ENCODE peak calls at places on chromosomes 1 and 21, in nine cellular contexts. One of them, this sample, is unnamed.

GRCh38 chr21:38688068-38688467 is 117.7 kb upstream of the ETS2 start:
- DNase-seq in GM13976: no peak
- DNase-seq in breast epithelium: no peak
- DNase-seq in tibial artery: no peak
- DNase-seq in AG10803: no peak
- DNase-seq in GM20000: no peak
- DNase-seq in thoracic aorta: no peak
- DNase-seq in stomach: no peak
- DNase-seq in transverse colon: no peak
- DNase-seq in this sample: no peak

GRCh38 chr1:31954607-31955283 is 16.6 kb upstream of the PTP4A2 start:
- DNase-seq in GM13976: no peak
- DNase-seq in stomach: peak
- DNase-seq in transverse colon: peak
- DNase-seq in tibial artery: peak
- DNase-seq in AG10803: peak
- DNase-seq in breast epithelium: peak
- DNase-seq in thoracic aorta: peak
- DNase-seq in GM20000: no peak
- DNase-seq in this sample: peak

GRCh38 chr1:89724369-89725015 is 91.6 kb downstream of the LRRC8C start:
- DNase-seq in GM20000: peak
- DNase-seq in breast epithelium: no peak
- DNase-seq in GM13976: peak
- DNase-seq in thoracic aorta: no peak
- DNase-seq in tibial artery: no peak
- DNase-seq in stomach: no peak
- DNase-seq in transverse colon: peak
- DNase-seq in AG10803: no peak
- DNase-seq in this sample: no peak

GRCh38 chr1:220767312-220768126 is 19.2 kb upstream of the MTARC1 start:
- DNase-seq in GM20000: no peak
- DNase-seq in tibial artery: no peak
- DNase-seq in stomach: no peak
- DNase-seq in transverse colon: no peak
- DNase-seq in AG10803: no peak
- DNase-seq in GM13976: no peak
- DNase-seq in thoracic aorta: no peak
- DNase-seq in breast epithelium: no peak
- DNase-seq in this sample: no peak

GRCh38 chr1:234862944-234863515 is 253.1 kb upstream of the IRF2BP2 start:
- DNase-seq in breast epithelium: peak
- DNase-seq in GM13976: no peak
- DNase-seq in GM20000: no peak
- DNase-seq in stomach: peak
- DNase-seq in tibial artery: peak
- DNase-seq in AG10803: peak
- DNase-seq in transverse colon: peak
- DNase-seq in thoracic aorta: peak
- DNase-seq in this sample: peak

GRCh38 chr1:2582401-2582800 is 4.2 kb upstream of the PRXL2B start:
- DNase-seq in GM20000: no peak
- DNase-seq in GM13976: no peak
- DNase-seq in thoracic aorta: no peak
- DNase-seq in stomach: no peak
- DNase-seq in tibial artery: no peak
- DNase-seq in breast epithelium: no peak
- DNase-seq in transverse colon: no peak
- DNase-seq in AG10803: no peak
- DNase-seq in this sample: no peak

GRCh38 chr1:38578444-38578951 is 281.1 kb downstream of the RRAGC start:
- DNase-seq in thoracic aorta: no peak
- DNase-seq in breast epithelium: no peak
- DNase-seq in stomach: no peak
- DNase-seq in AG10803: no peak
- DNase-seq in transverse colon: no peak
- DNase-seq in GM13976: no peak
- DNase-seq in GM20000: no peak
- DNase-seq in tibial artery: no peak
- DNase-seq in this sample: no peak

GRCh38 chr1:28835237-28835650 is 23.3 kb downstream of the OPRD1 start:
- DNase-seq in transverse colon: no peak
- DNase-seq in stomach: no peak
- DNase-seq in GM13976: no peak
- DNase-seq in AG10803: no peak
- DNase-seq in breast epithelium: no peak
- DNase-seq in tibial artery: no peak
- DNase-seq in GM20000: no peak
- DNase-seq in thoracic aorta: no peak
- DNase-seq in this sample: no peak

GRCh38 chr1:12230549-12231275 is 882 bp downstream of the VPS13D start:
- DNase-seq in AG10803: peak
- DNase-seq in stomach: peak
- DNase-seq in transverse colon: peak
- DNase-seq in GM20000: peak
- DNase-seq in tibial artery: peak
- DNase-seq in GM13976: peak
- DNase-seq in thoracic aorta: no peak
- DNase-seq in breast epithelium: peak
- DNase-seq in this sample: no peak

GRCh38 chr1:29809446-29810120 is 573.3 kb downstream of the PTPRU start:
- DNase-seq in stomach: peak
- DNase-seq in tibial artery: peak
- DNase-seq in AG10803: no peak
- DNase-seq in transverse colon: no peak
- DNase-seq in breast epithelium: no peak
- DNase-seq in thoracic aorta: no peak
- DNase-seq in GM20000: no peak
- DNase-seq in GM13976: peak
- DNase-seq in this sample: peak

GRCh38 chr1:30372792-30373433 is 350.5 kb downstream of the MATN1 start:
- DNase-seq in tibial artery: peak
- DNase-seq in stomach: peak
- DNase-seq in AG10803: no peak
- DNase-seq in thoracic aorta: no peak
- DNase-seq in GM20000: no peak
- DNase-seq in breast epithelium: no peak
- DNase-seq in transverse colon: no peak
- DNase-seq in GM13976: no peak
- DNase-seq in this sample: no peak

GRCh38 chr1:150464422-150464826 is 22.8 kb upstream of the TARS2 start:
- DNase-seq in breast epithelium: no peak
- DNase-seq in GM20000: peak
- DNase-seq in AG10803: peak
- DNase-seq in thoracic aorta: peak
- DNase-seq in tibial artery: no peak
- DNase-seq in transverse colon: peak
- DNase-seq in GM13976: peak
- DNase-seq in stomach: peak
- DNase-seq in this sample: no peak

GRCh38 chr21:30434033-30434631 is 4.1 kb downstream of the KRTAP13-4 start:
- DNase-seq in GM20000: no peak
- DNase-seq in AG10803: peak
- DNase-seq in transverse colon: peak
- DNase-seq in stomach: peak
- DNase-seq in thoracic aorta: no peak
- DNase-seq in tibial artery: no peak
- DNase-seq in breast epithelium: no peak
- DNase-seq in GM13976: no peak
- DNase-seq in this sample: no peak

GRCh38 chr1:61004269-61005003 is 77.9 kb upstream of the NFIA start:
- DNase-seq in breast epithelium: no peak
- DNase-seq in stomach: no peak
- DNase-seq in GM13976: no peak
- DNase-seq in tibial artery: no peak
- DNase-seq in AG10803: no peak
- DNase-seq in transverse colon: no peak
- DNase-seq in thoracic aorta: no peak
- DNase-seq in GM20000: no peak
- DNase-seq in this sample: no peak

GRCh38 chr1:30526652-30527345 is 196.6 kb downstream of the MATN1 start:
- DNase-seq in GM13976: no peak
- DNase-seq in tibial artery: peak
- DNase-seq in stomach: no peak
- DNase-seq in GM20000: no peak
- DNase-seq in AG10803: no peak
- DNase-seq in breast epithelium: no peak
- DNase-seq in thoracic aorta: no peak
- DNase-seq in transverse colon: no peak
- DNase-seq in this sample: peak

GRCh38 chr1:163055005-163055404 is 14.2 kb upstream of the RGS4 start:
- DNase-seq in GM13976: no peak
- DNase-seq in GM20000: no peak
- DNase-seq in stomach: no peak
- DNase-seq in AG10803: no peak
- DNase-seq in tibial artery: no peak
- DNase-seq in transverse colon: no peak
- DNase-seq in thoracic aorta: no peak
- DNase-seq in breast epithelium: no peak
- DNase-seq in this sample: no peak

DNA sequence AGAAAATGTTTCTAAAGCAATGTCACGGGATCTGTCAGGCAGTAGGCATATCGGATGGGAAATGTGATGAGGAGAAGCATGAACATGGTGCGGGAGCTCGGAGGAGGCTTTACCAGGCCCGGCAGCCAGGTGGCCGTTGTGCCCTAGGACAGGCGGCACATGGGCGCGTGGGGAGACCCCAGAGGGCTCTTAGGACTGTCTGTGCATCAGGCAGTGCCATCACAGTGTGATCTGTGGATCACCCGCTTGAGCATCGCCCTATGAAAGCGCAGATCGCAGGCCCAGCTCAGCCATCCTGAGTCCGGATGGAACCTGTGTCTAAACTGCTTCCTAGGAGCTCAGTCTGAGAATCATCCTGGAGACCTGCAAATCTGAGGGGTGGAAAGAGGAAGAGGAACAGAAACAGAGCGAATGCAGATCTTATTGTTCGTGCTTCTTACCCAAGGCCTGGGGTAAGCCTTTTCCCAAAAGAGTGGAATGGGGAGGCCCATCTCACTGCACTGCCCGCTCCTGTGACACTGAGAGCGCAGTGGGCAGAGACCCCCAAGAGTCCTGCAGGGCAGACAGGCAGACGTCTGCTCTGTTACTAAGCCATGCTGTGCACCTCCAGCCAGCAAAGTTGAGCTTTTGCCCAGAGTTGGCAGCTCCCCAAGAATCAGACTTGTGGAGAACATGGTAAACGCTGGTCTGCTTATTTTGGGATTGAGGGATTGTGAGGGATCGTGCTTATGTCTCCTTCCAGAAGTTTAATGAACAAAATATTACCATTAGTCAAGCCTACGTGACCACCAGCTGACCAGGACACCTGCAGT is 251.0 kb downstream of the RHOU start:
- DNase-seq in thoracic aorta: peak
- DNase-seq in tibial artery: peak
- DNase-seq in transverse colon: peak
- DNase-seq in AG10803: no peak
- DNase-seq in GM20000: no peak
- DNase-seq in stomach: peak
- DNase-seq in breast epithelium: no peak
- DNase-seq in GM13976: no peak
- DNase-seq in this sample: peak
- TF ChIP-seq CTCF in thoracic aorta: peak
- TF ChIP-seq CTCF in tibial artery: peak
- TF ChIP-seq CTCF in transverse colon: no peak
- TF ChIP-seq CTCF in AG10803: no peak
- TF ChIP-seq CTCF in GM20000: no peak
- TF ChIP-seq CTCF in stomach: no peak
- TF ChIP-seq CTCF in breast epithelium: no peak
- TF ChIP-seq CTCF in GM13976: no peak
- TF ChIP-seq CTCF in this sample: no peak

GRCh38 chr1:55893155-55893554 is 678.0 kb upstream of the USP24 start:
- DNase-seq in tibial artery: no peak
- DNase-seq in GM13976: no peak
- DNase-seq in GM20000: peak
- DNase-seq in breast epithelium: no peak
- DNase-seq in AG10803: peak
- DNase-seq in transverse colon: no peak
- DNase-seq in stomach: no peak
- DNase-seq in thoracic aorta: no peak
- DNase-seq in this sample: no peak
- TF ChIP-seq CTCF in tibial artery: no peak
- TF ChIP-seq CTCF in GM13976: peak
- TF ChIP-seq CTCF in GM20000: peak
- TF ChIP-seq CTCF in breast epithelium: no peak
- TF ChIP-seq CTCF in AG10803: peak
- TF ChIP-seq CTCF in transverse colon: no peak
- TF ChIP-seq CTCF in stomach: peak
- TF ChIP-seq CTCF in thoracic aorta: no peak
- TF ChIP-seq CTCF in this sample: no peak

GRCh38 chr1:25112400-25112799 is 119.9 kb downstream of the SYF2 start:
- DNase-seq in thoracic aorta: no peak
- DNase-seq in GM13976: no peak
- DNase-seq in transverse colon: no peak
- DNase-seq in stomach: no peak
- DNase-seq in breast epithelium: no peak
- DNase-seq in AG10803: no peak
- DNase-seq in GM20000: no peak
- DNase-seq in tibial artery: no peak
- DNase-seq in this sample: no peak

GRCh38 chr1:25120286-25120685 is 112.0 kb downstream of the SYF2 start:
- DNase-seq in GM20000: no peak
- DNase-seq in breast epithelium: no peak
- DNase-seq in GM13976: no peak
- DNase-seq in stomach: no peak
- DNase-seq in transverse colon: no peak
- DNase-seq in AG10803: no peak
- DNase-seq in tibial artery: no peak
- DNase-seq in thoracic aorta: no peak
- DNase-seq in this sample: no peak

GRCh38 chr1:25116832-25117231 is 115.5 kb downstream of the SYF2 start:
- DNase-seq in thoracic aorta: no peak
- DNase-seq in breast epithelium: no peak
- DNase-seq in GM20000: no peak
- DNase-seq in transverse colon: no peak
- DNase-seq in GM13976: no peak
- DNase-seq in AG10803: no peak
- DNase-seq in stomach: no peak
- DNase-seq in tibial artery: no peak
- DNase-seq in this sample: no peak

GRCh38 chr1:25118554-25118953 is 113.7 kb downstream of the SYF2 start:
- DNase-seq in thoracic aorta: no peak
- DNase-seq in stomach: no peak
- DNase-seq in tibial artery: no peak
- DNase-seq in breast epithelium: no peak
- DNase-seq in GM20000: no peak
- DNase-seq in AG10803: no peak
- DNase-seq in transverse colon: no peak
- DNase-seq in GM13976: no peak
- DNase-seq in this sample: no peak

GRCh38 chr1:25117233-25117823 is 115.0 kb downstream of the SYF2 start:
- DNase-seq in transverse colon: peak
- DNase-seq in breast epithelium: no peak
- DNase-seq in GM13976: no peak
- DNase-seq in GM20000: no peak
- DNase-seq in thoracic aorta: no peak
- DNase-seq in AG10803: no peak
- DNase-seq in stomach: peak
- DNase-seq in tibial artery: no peak
- DNase-seq in this sample: no peak
- TF ChIP-seq CTCF in transverse colon: no peak
- TF ChIP-seq CTCF in breast epithelium: no peak
- TF ChIP-seq CTCF in GM13976: peak
- TF ChIP-seq CTCF in GM20000: no peak
- TF ChIP-seq CTCF in thoracic aorta: no peak
- TF ChIP-seq CTCF in AG10803: no peak
- TF ChIP-seq CTCF in stomach: peak
- TF ChIP-seq CTCF in tibial artery: no peak
- TF ChIP-seq CTCF in this sample: no peak

GRCh38 chr1:23798662-23799142 is 1.9 kb downstream of the GALE start:
- DNase-seq in AG10803: no peak
- DNase-seq in transverse colon: peak
- DNase-seq in thoracic aorta: no peak
- DNase-seq in stomach: peak
- DNase-seq in GM20000: no peak
- DNase-seq in GM13976: no peak
- DNase-seq in tibial artery: no peak
- DNase-seq in breast epithelium: no peak
- DNase-seq in this sample: no peak
- TF ChIP-seq CTCF in AG10803: no peak
- TF ChIP-seq CTCF in transverse colon: no peak
- TF ChIP-seq CTCF in thoracic aorta: no peak
- TF ChIP-seq CTCF in stomach: no peak
- TF ChIP-seq CTCF in GM20000: peak
- TF ChIP-seq CTCF in GM13976: no peak
- TF ChIP-seq CTCF in tibial artery: no peak
- TF ChIP-seq CTCF in breast epithelium: no peak
- TF ChIP-seq CTCF in this sample: no peak